ENCODE peak calls at places on chromosome 6, in ten cellular contexts. Q, P, G, L, I, T, J, S, F and U are unnamed samples.

GRCh38 chr6:53811082-53811481 is 16.3 kb downstream of the LRRC1 start:
- DNase-seq in Q (peak), P (no peak), G (peak), L (no peak), I (peak), T (peak), J (peak), S (no peak), F (no peak), U (no peak)

GRCh38 chr6:143468026-143468425 is 17.4 kb downstream of the PEX3 start:
- DNase-seq in Q (peak), P (no peak), G (no peak), L (no peak), I (no peak), T (no peak), J (no peak), S (no peak), F (no peak), U (no peak)

GRCh38 chr6:105136433-105137350 is 43.1 kb downstream of the POPDC3 start:
- DNase-seq in Q (no peak), P (peak), G (peak), L (peak), I (no peak), T (peak), J (peak), S (no peak), F (peak), U (peak)

GRCh38 chr6:141587482-141588266 is 545.1 kb upstream of the GJE1 start:
- DNase-seq in Q (no peak), P (peak), G (no peak), L (peak), I (no peak), T (no peak), J (no peak), S (no peak), F (peak), U (peak)

GRCh38 chr6:8389034-8389818 is 46.1 kb downstream of the SLC35B3 start:
- DNase-seq in Q (no peak), P (no peak), G (peak), L (no peak), I (no peak), T (no peak), J (no peak), S (no peak), F (no peak), U (no peak)

GRCh38 chr6:11607381-11607780 is 69.8 kb downstream of the TMEM170B start:
- DNase-seq in Q (no peak), P (no peak), G (no peak), L (no peak), I (no peak), T (no peak), J (no peak), S (no peak), F (no peak), U (no peak)

GRCh38 chr6:157709514-157709913 is 113.5 kb upstream of the SNX9 start:
- DNase-seq in Q (no peak), P (no peak), G (no peak), L (no peak), I (no peak), T (no peak), J (no peak), S (no peak), F (no peak), U (no peak)

GRCh38 chr6:2973656-2974055 is 2.3 kb upstream of the SERPINB6 start:
- DNase-seq in Q (no peak), P (peak), G (peak), L (no peak), I (no peak), T (no peak), J (peak), S (no peak), F (no peak), U (no peak)

GRCh38 chr6:145508107-145508506 is 227.2 kb downstream of the EPM2A start:
- DNase-seq in Q (peak), P (peak), G (no peak), L (no peak), I (no peak), T (no peak), J (peak), S (no peak), F (peak), U (no peak)

GRCh38 chr6:43491750-43492661 is 14.6 kb downstream of the TJAP1 start:
- DNase-seq in Q (no peak), P (peak), G (peak), L (peak), I (no peak), T (no peak), J (peak), S (no peak), F (peak), U (peak)

GRCh38 chr6:6320901-6321300 is 439 bp upstream of the F13A1 start:
- DNase-seq in Q (peak), P (peak), G (no peak), L (no peak), I (no peak), T (no peak), J (peak), S (no peak), F (no peak), U (peak)

GRCh38 chr6:84150680-84151079 is 76.8 kb downstream of the CEP162 start:
- DNase-seq in Q (no peak), P (peak), G (no peak), L (peak), I (no peak), T (no peak), J (peak), S (no peak), F (peak), U (peak)

GRCh38 chr6:168083142-168083885 is 4.3 kb upstream of the FRMD1 start:
- DNase-seq in Q (no peak), P (no peak), G (peak), L (no peak), I (no peak), T (no peak), J (no peak), S (no peak), F (no peak), U (no peak)

GRCh38 chr6:104483225-104483834 is 376.4 kb downstream of the HACE1 start:
- DNase-seq in Q (peak), P (peak), G (no peak), L (no peak), I (peak), T (peak), J (peak), S (no peak), F (peak), U (peak)

GRCh38 chr6:129175066-129175465 is 292.1 kb downstream of the LAMA2 start:
- DNase-seq in Q (no peak), P (peak), G (no peak), L (no peak), I (no peak), T (no peak), J (no peak), S (no peak), F (no peak), U (no peak)

GRCh38 chr6:55449219-55449618 is 122.0 kb downstream of the GFRAL start:
- DNase-seq in Q (peak), P (no peak), G (no peak), L (no peak), I (no peak), T (peak), J (peak), S (no peak), F (no peak), U (no peak)

GRCh38 chr6:23656257-23656731 is 469.7 kb upstream of the NRSN1 start:
- DNase-seq in Q (no peak), P (no peak), G (no peak), L (no peak), I (no peak), T (peak), J (no peak), S (no peak), F (no peak), U (no peak)

GRCh38 chr6:167013067-167013466 is 13.9 kb downstream of the CEP43 start:
- DNase-seq in Q (no peak), P (no peak), G (no peak), L (no peak), I (no peak), T (no peak), J (no peak), S (no peak), F (no peak), U (no peak)

GRCh38 chr6:21115111-21115510 is 478.4 kb upstream of the SOX4 start:
- DNase-seq in Q (no peak), P (peak), G (no peak), L (no peak), I (no peak), T (no peak), J (no peak), S (no peak), F (peak), U (peak)

GRCh38 chr6:16759646-16760535 is 1.4 kb downstream of the ATXN1 start:
- DNase-seq in Q (peak), P (peak), G (peak), L (peak), I (no peak), T (peak), J (peak), S (peak), F (peak), U (peak)
- TF ChIP-seq CTCF in Q (no peak), P (no peak), G (no peak), L (peak), I (no peak), T (peak), J (no peak), S (no peak), F (no peak), U (peak)

GRCh38 chr6:111105578-111105977 is 18.3 kb downstream of the SLC16A10 start:
- DNase-seq in Q (peak), P (peak), G (peak), L (no peak), I (peak), T (peak), J (peak), S (no peak), F (peak), U (peak)
- TF ChIP-seq CTCF in Q (no peak), P (no peak), G (no peak), L (no peak), I (no peak), T (no peak), J (no peak), S (no peak), F (no peak), U (no peak)

GRCh38 chr6:119728935-119729334 is 379.4 kb upstream of the MAN1A1 start:
- DNase-seq in Q (no peak), P (no peak), G (no peak), L (no peak), I (no peak), T (no peak), J (no peak), S (no peak), F (no peak), U (no peak)

GRCh38 chr6:119726086-119726485 is 376.5 kb upstream of the MAN1A1 start:
- DNase-seq in Q (no peak), P (no peak), G (no peak), L (no peak), I (no peak), T (no peak), J (no peak), S (no peak), F (no peak), U (no peak)

GRCh38 chr6:119728220-119728750 is 378.7 kb upstream of the MAN1A1 start:
- DNase-seq in Q (no peak), P (no peak), G (no peak), L (no peak), I (no peak), T (no peak), J (no peak), S (no peak), F (no peak), U (no peak)

DNA sequence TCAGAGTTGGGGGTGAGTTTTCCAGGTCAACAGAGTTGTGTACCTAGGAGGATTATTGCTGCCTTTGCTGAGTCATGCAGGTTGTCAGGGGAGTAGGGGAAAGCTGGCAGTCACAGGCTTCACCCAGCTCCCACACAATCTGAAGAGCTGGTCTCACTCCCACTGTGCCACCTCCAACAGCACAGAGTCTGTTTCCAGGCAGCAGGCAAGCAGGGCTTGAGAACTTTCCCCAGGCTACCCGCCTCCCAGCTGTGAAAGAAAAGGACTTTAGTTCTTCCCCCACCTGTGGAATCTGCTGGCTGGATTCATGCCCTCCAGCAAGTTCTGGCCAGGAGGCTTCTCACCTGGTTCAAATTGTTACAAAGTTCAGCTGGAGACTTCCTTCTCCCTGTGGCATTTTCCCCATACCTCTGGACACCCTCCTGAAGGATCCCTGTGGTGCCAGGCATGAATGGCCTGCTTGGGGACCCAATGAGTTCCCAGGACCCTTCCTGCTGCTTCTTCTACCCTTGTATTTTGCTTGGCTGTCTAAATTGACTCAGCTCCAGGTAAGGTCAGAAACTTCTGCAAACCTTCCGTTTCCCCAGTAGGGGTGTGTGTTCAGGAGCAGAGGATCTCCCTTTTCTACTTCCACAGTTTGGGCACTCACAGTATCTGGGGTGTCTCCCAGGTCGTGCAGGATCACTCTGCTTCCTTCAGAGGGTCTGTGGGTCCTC is 378.1 kb upstream of the MAN1A1 start:
- DNase-seq in Q (peak), P (no peak), G (no peak), L (no peak), I (no peak), T (no peak), J (peak), S (no peak), F (no peak), U (no peak)
- TF ChIP-seq CTCF in Q (no peak), P (no peak), G (no peak), L (no peak), I (peak), T (no peak), J (no peak), S (no peak), F (no peak), U (no peak)

DNA sequence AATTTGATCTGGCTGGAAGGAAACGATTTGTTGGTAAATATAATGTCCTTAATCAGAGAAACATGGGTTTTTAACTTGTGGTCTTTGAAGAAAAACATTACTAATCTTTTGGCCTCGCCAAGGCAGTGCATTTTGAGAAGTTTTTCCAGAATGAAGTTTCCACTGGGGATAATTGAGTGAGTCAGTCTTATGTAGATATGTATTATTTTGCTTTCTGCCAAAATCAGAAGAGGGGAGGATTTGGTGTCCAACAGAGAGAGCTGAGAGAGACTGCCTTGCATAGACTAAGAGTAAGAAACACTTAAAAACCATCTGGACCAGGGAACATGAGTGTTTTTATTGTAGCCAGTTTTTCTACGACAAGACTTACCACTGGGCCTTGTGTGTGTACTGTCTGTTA is 80.0 kb downstream of the FNDC1 start:
- DNase-seq in Q (no peak), P (peak), G (no peak), L (no peak), I (no peak), T (no peak), J (no peak), S (no peak), F (peak), U (peak)
- TF ChIP-seq CTCF in Q (no peak), P (no peak), G (no peak), L (no peak), I (no peak), T (no peak), J (no peak), S (no peak), F (no peak), U (no peak)

DNA sequence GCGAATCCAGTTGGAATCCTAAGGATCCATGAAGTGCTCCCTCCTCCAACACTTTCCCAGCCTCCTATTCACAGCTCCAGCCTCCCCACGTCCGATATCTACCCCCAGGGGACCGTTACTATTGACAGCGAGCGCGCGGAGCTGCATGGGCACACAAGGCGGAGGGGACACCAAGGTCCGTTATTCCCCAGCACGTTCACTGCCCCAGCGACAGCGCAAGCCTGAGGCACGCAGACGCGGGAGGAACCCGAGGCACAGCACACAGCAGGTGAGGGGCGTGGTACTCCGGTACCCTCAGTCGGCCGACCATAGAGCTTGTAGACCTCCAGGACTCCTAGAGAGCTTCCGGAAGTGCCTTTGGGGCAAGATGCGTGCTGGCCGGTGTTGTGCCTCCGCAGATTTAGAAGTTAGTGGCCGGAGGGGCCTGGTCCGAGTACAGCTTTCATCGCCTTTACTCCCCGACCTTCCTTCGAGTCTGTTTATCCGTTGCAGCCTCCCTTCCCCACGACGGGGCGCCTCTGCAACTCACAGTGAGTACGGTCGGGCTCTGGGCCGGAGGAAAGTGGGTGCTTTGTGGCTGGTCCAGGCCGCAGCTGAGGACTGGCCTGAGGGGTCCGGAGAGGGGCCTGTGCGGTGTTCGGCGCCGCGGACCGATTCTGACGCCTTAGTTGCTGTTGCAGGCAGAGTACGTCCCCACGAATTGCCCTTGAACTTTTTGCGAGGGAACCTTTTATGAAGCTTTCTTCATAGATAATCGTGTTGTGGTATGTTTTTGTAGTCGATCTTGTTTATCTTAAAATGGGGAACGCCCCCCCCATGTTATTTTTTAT is at the start of gene ZKSCAN8:
- DNase-seq in Q (peak), P (peak), G (peak), L (peak), I (peak), T (peak), J (peak), S (peak), F (peak), U (peak)
- TF ChIP-seq CTCF in Q (no peak), P (no peak), G (no peak), L (no peak), I (no peak), T (no peak), J (no peak), S (no peak), F (no peak), U (no peak)

GRCh38 chr6:139165324-139165723 is 30.4 kb downstream of the HECA start:
- DNase-seq in Q (no peak), P (no peak), G (no peak), L (no peak), I (no peak), T (no peak), J (no peak), S (no peak), F (no peak), U (no peak)

GRCh38 chr6:139161817-139162284 is 27.0 kb downstream of the HECA start:
- DNase-seq in Q (no peak), P (peak), G (no peak), L (no peak), I (no peak), T (no peak), J (no peak), S (peak), F (no peak), U (no peak)

GRCh38 chr6:139161169-139161568 is 26.3 kb downstream of the HECA start:
- DNase-seq in Q (no peak), P (peak), G (no peak), L (no peak), I (peak), T (no peak), J (peak), S (peak), F (no peak), U (peak)

GRCh38 chr6:139166238-139166955 is 31.5 kb downstream of the HECA start:
- DNase-seq in Q (no peak), P (no peak), G (no peak), L (no peak), I (no peak), T (no peak), J (no peak), S (no peak), F (no peak), U (no peak)

GRCh38 chr6:139164001-139164400 is 29.1 kb downstream of the HECA start:
- DNase-seq in Q (no peak), P (no peak), G (no peak), L (no peak), I (no peak), T (no peak), J (no peak), S (peak), F (no peak), U (no peak)
- TF ChIP-seq CTCF in Q (no peak), P (no peak), G (no peak), L (peak), I (peak), T (no peak), J (no peak), S (peak), F (no peak), U (no peak)